ENCODE peak calls at places on chromosomes 11 and 22, in six cellular contexts. One of them, this sample, is unnamed.

GRCh38 chr11:35621620-35622019 is 3.4 kb downstream of the FJX1 start:
- DNase-seq in HepG2: no peak
- DNase-seq in K562: no peak
- DNase-seq in GM12892: no peak
- DNase-seq in SK-N-SH: no peak
- DNase-seq in H1: no peak
- DNase-seq in this sample: no peak

GRCh38 chr22:23305922-23306374 is 125.6 kb downstream of the BCR start:
- DNase-seq in SK-N-SH: peak; percentile 75
- DNase-seq in GM12892: no peak
- DNase-seq in H1: no peak
- DNase-seq in K562: no peak
- DNase-seq in HepG2: no peak
- DNase-seq in this sample: no peak

GRCh38 chr11:60810151-60810550 is 25.0 kb downstream of the MS4A10 start:
- DNase-seq in K562: no peak
- DNase-seq in HepG2: no peak
- DNase-seq in GM12892: no peak
- DNase-seq in SK-N-SH: no peak
- DNase-seq in H1: no peak
- DNase-seq in this sample: no peak

GRCh38 chr11:78869293-78869692 is 294.6 kb upstream of the NARS2 start:
- DNase-seq in GM12892: no peak
- DNase-seq in K562: no peak
- DNase-seq in SK-N-SH: no peak
- DNase-seq in H1: no peak
- DNase-seq in HepG2: no peak
- DNase-seq in this sample: no peak

GRCh38 chr11:23233075-23233474 is 372.8 kb upstream of the CCDC179 start:
- DNase-seq in GM12892: no peak
- DNase-seq in H1: no peak
- DNase-seq in HepG2: no peak
- DNase-seq in K562: no peak
- DNase-seq in SK-N-SH: no peak
- DNase-seq in this sample: no peak

GRCh38 chr22:17994424-17995108 is 29.8 kb downstream of the MICAL3 start:
- DNase-seq in H1: no peak
- DNase-seq in K562: no peak
- DNase-seq in HepG2: no peak
- DNase-seq in SK-N-SH: no peak
- DNase-seq in GM12892: no peak
- DNase-seq in this sample: no peak

GRCh38 chr11:22795914-22796313 is 33.7 kb downstream of the SVIP start:
- DNase-seq in H1: no peak
- DNase-seq in HepG2: no peak
- DNase-seq in SK-N-SH: no peak
- DNase-seq in K562: peak; percentile 75
- DNase-seq in GM12892: no peak
- DNase-seq in this sample: no peak

GRCh38 chr22:36252754-36253522 is at the start of gene APOL1:
- DNase-seq in HepG2: peak; percentile 63
- DNase-seq in K562: peak; percentile 75
- DNase-seq in GM12892: no peak
- DNase-seq in H1: no peak
- DNase-seq in SK-N-SH: no peak
- DNase-seq in this sample: peak; percentile 34

GRCh38 chr11:64071849-64072248 is 36.1 kb downstream of the FLRT1 start:
- DNase-seq in H1: no peak
- DNase-seq in GM12892: no peak
- DNase-seq in SK-N-SH: no peak
- DNase-seq in K562: no peak
- DNase-seq in HepG2: no peak
- DNase-seq in this sample: no peak

GRCh38 chr11:24267015-24267414 is 229.8 kb upstream of the LUZP2 start:
- DNase-seq in HepG2: no peak
- DNase-seq in K562: no peak
- DNase-seq in SK-N-SH: no peak
- DNase-seq in H1: no peak
- DNase-seq in GM12892: no peak
- DNase-seq in this sample: no peak

GRCh38 chr11:77039491-77040400 is 5.5 kb downstream of the B3GNT6 start:
- DNase-seq in HepG2: no peak
- DNase-seq in H1: no peak
- DNase-seq in K562: no peak
- DNase-seq in GM12892: no peak
- DNase-seq in SK-N-SH: peak; percentile 81
- DNase-seq in this sample: peak; percentile 46

GRCh38 chr11:118622376-118623290 is 15.2 kb downstream of the PHLDB1 start:
- DNase-seq in HepG2: no peak
- DNase-seq in SK-N-SH: peak; percentile 67
- DNase-seq in GM12892: no peak
- DNase-seq in H1: no peak
- DNase-seq in K562: peak; percentile 22
- DNase-seq in this sample: no peak

GRCh38 chr11:117627259-117627658 is 169.8 kb downstream of the DSCAML1 start:
- DNase-seq in SK-N-SH: no peak
- DNase-seq in K562: no peak
- DNase-seq in HepG2: no peak
- DNase-seq in GM12892: no peak
- DNase-seq in H1: no peak
- DNase-seq in this sample: no peak

GRCh38 chr22:40348025-40348658 is 1.8 kb downstream of the ADSL start:
- DNase-seq in SK-N-SH: peak; percentile 56
- DNase-seq in H1: no peak
- DNase-seq in K562: peak; percentile 70
- DNase-seq in HepG2: peak; percentile 38
- DNase-seq in GM12892: peak; percentile 45
- DNase-seq in this sample: peak; percentile 46

GRCh38 chr11:109123811-109124787 is 297.9 kb upstream of the C11orf87 start:
- DNase-seq in GM12892: no peak
- DNase-seq in SK-N-SH: no peak
- DNase-seq in K562: no peak
- DNase-seq in H1: no peak
- DNase-seq in HepG2: no peak
- DNase-seq in this sample: no peak

GRCh38 chr11:30244255-30244654 is 13.4 kb downstream of the FSHB start:
- DNase-seq in K562: no peak
- DNase-seq in H1: no peak
- DNase-seq in GM12892: no peak
- DNase-seq in SK-N-SH: no peak
- DNase-seq in HepG2: no peak
- DNase-seq in this sample: no peak

GRCh38 chr11:110349109-110349996 is 52.9 kb upstream of the RDX start:
- DNase-seq in GM12892: no peak
- DNase-seq in K562: no peak
- DNase-seq in H1: no peak
- DNase-seq in HepG2: no peak
- DNase-seq in SK-N-SH: no peak
- DNase-seq in this sample: peak; percentile 29

GRCh38 chr11:73259406-73260126 is 12.6 kb upstream of the P2RY6 start:
- DNase-seq in SK-N-SH: no peak
- DNase-seq in GM12892: no peak
- DNase-seq in H1: no peak
- DNase-seq in HepG2: no peak
- DNase-seq in K562: no peak
- DNase-seq in this sample: no peak

GRCh38 chr11:14202263-14203173 is 156.5 kb downstream of the RRAS2 start:
- DNase-seq in GM12892: no peak
- DNase-seq in SK-N-SH: peak; percentile 43
- DNase-seq in HepG2: no peak
- DNase-seq in H1: no peak
- DNase-seq in K562: no peak
- DNase-seq in this sample: peak; percentile 11

DNA sequence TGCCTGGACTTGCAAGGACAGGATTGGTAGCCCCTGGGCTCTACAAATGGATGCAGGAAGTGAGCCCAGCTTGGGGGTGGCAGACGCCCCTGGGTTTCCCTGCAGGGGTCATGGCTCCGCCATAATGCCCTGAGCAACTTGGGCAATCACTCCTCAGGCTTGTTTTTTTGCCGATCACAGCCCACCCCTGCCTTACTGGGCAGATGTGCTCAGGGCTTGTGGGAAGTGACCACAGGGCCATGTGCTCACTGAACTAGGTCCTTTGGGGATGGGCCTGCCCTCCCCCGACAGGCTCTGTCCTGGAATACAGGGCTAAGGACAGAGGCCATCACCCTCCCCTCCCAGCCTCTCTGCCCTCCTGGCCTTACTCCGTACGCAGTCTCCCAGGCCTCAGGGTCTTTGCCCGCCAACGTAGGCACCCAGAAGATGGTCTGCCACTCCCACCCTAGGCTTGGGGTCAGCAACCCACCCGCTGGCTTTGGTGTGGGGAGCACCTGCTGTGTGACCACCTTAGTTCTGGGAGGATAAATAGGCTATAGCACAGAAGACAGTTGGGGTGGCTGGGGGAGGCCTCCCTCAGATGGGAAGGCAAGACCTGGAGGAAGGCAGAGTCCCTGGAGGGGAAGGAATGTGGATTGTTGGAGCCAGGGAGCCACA is 3.8 kb downstream of the RPLP2 start:
- DNase-seq in GM12892: no peak
- DNase-seq in SK-N-SH: no peak
- DNase-seq in H1: no peak
- DNase-seq in HepG2: no peak
- DNase-seq in K562: peak; percentile 56
- DNase-seq in this sample: no peak
- TF ChIP-seq TAF1 in GM12892: no peak
- TF ChIP-seq TAF1 in SK-N-SH: no peak
- TF ChIP-seq TAF1 in H1: no peak
- TF ChIP-seq TAF1 in HepG2: no peak
- TF ChIP-seq TAF1 in K562: no peak
- TF ChIP-seq TAF1 in this sample: no peak

DNA sequence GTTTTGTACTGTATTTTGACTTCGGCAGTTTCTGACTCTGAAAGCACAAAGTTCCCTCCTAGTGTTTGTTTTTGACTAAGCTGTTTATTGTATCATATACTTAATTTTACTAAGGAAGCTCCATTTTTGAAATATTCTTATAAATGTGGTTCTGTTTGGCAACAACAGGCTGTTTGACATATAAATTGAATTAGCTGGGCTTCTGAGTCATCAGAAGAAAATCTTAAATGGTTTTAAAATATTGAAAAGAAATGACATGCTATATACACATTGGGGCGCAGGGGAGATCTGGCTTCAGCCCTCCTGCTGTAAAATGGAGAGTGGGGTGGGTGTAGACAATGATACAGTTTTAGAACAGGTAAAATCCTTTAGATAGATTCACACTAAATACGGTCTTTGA is 38.6 kb downstream of the SHISA8 start:
- DNase-seq in HepG2: no peak
- DNase-seq in SK-N-SH: no peak
- DNase-seq in H1: no peak
- DNase-seq in GM12892: no peak
- DNase-seq in K562: no peak
- DNase-seq in this sample: no peak
- TF ChIP-seq TAF1 in HepG2: no peak
- TF ChIP-seq TAF1 in SK-N-SH: no peak
- TF ChIP-seq TAF1 in H1: no peak
- TF ChIP-seq TAF1 in GM12892: no peak
- TF ChIP-seq TAF1 in K562: no peak
- TF ChIP-seq TAF1 in this sample: no peak

GRCh38 chr11:122711831-122712378 is 56.4 kb downstream of the UBASH3B start:
- DNase-seq in HepG2: no peak
- DNase-seq in GM12892: no peak
- DNase-seq in K562: peak; percentile 11
- DNase-seq in SK-N-SH: peak; percentile 67
- DNase-seq in H1: no peak
- DNase-seq in this sample: no peak
- TF ChIP-seq TAF1 in HepG2: no peak
- TF ChIP-seq TAF1 in GM12892: no peak
- TF ChIP-seq TAF1 in K562: no peak
- TF ChIP-seq TAF1 in SK-N-SH: no peak
- TF ChIP-seq TAF1 in H1: no peak
- TF ChIP-seq TAF1 in this sample: no peak

GRCh38 chr11:43582837-43583462 is 97.6 kb upstream of the HSD17B12 start:
- DNase-seq in SK-N-SH: no peak
- DNase-seq in GM12892: no peak
- DNase-seq in K562: no peak
- DNase-seq in H1: no peak
- DNase-seq in HepG2: no peak
- DNase-seq in this sample: no peak
- TF ChIP-seq TAF1 in SK-N-SH: no peak
- TF ChIP-seq TAF1 in GM12892: no peak
- TF ChIP-seq TAF1 in K562: no peak
- TF ChIP-seq TAF1 in H1: no peak
- TF ChIP-seq TAF1 in HepG2: no peak
- TF ChIP-seq TAF1 in this sample: no peak

This sample was measured in GM12891.